ENCODE peak calls at places on chromosomes 7 and 10, in nine cellular contexts. R is lung; X is Right ventricle myocardium superior; K is HEK293T; V is CMK; F is left cardiac atrium; W is activated naive CD4-positive, alpha-beta T cell; M is myocyte; H is GM23338. G is an unnamed sample.

GRCh38 chr7:24284699-24285506 is 913 bp downstream of the NPY start:
- DNase-seq in R (no peak), X (no peak), K (no peak), V (no peak), F (no peak), W (no peak), M (no peak), H (peak), G (no peak)

GRCh38 chr10:69819713-69820506 is 18.2 kb downstream of the COL13A1 start:
- DNase-seq in R (no peak), X (no peak), K (no peak), V (no peak), F (no peak), W (no peak), M (peak), H (no peak), G (peak)

GRCh38 chr7:29304756-29305155 is 110.2 kb downstream of the CHN2 start:
- DNase-seq in R (no peak), X (no peak), K (no peak), V (no peak), F (peak), W (no peak), M (no peak), H (no peak), G (no peak)

GRCh38 chr7:116354546-116355422 is 144.4 kb downstream of the TES start:
- DNase-seq in R (peak), X (peak), K (no peak), V (peak), F (peak), W (no peak), M (peak), H (peak), G (no peak)

GRCh38 chr10:87723500-87723899 is 63.8 kb downstream of the PAPSS2 start:
- DNase-seq in R (no peak), X (no peak), K (no peak), V (no peak), F (no peak), W (no peak), M (no peak), H (no peak), G (no peak)

GRCh38 chr7:127885843-127886242 is 145.4 kb downstream of the LRRC4 start:
- DNase-seq in R (no peak), X (peak), K (no peak), V (peak), F (peak), W (no peak), M (peak), H (no peak), G (no peak)

GRCh38 chr10:89352039-89352597 is 24.3 kb downstream of the IFIT3 start:
- DNase-seq in R (peak), X (no peak), K (no peak), V (no peak), F (peak), W (no peak), M (peak), H (no peak), G (peak)

GRCh38 chr10:79078367-79079073 is 9.8 kb downstream of the ZMIZ1 start:
- DNase-seq in R (no peak), X (no peak), K (no peak), V (no peak), F (no peak), W (no peak), M (no peak), H (peak), G (no peak)

GRCh38 chr10:114504769-114505579 is 100.7 kb upstream of the AFAP1L2 start:
- DNase-seq in R (peak), X (no peak), K (no peak), V (no peak), F (peak), W (no peak), M (peak), H (peak), G (no peak)

GRCh38 chr10:49679480-49679893 is at the start of gene C10orf53:
- DNase-seq in R (no peak), X (no peak), K (peak), V (no peak), F (peak), W (no peak), M (no peak), H (peak), G (no peak)

GRCh38 chr7:106793015-106793651 is 71.9 kb upstream of the PIK3CG start:
- DNase-seq in R (no peak), X (no peak), K (no peak), V (no peak), F (no peak), W (no peak), M (no peak), H (peak), G (peak)

G was measured in GM12865.